ENCODE peak calls at places on chromosomes 13 and 19, in four cellular contexts. N is ovary; F is fibroblast of lung; V is CD8-positive, alpha-beta T cell. U is an unnamed sample. For H3K27me3 and H3K4me1, the result is how much of the 10 kb centered on the place peaks cover.

GRCh38 chr19:53308339-53308811 is 25.2 kb upstream of the ZNF845 start:
- DNase-seq in N (no peak), F (no peak), V (no peak), U (no peak)

GRCh38 chr19:50344661-50345318 is 15.6 kb upstream of the KCNC3 start:
- DNase-seq in V (no peak), F (no peak), N (no peak), U (peak)

GRCh38 chr19:7982103-7982502 is 23.3 kb downstream of the ELAVL1 start:
- DNase-seq in N (no peak), V (no peak), F (no peak), U (no peak)

GRCh38 chr19:1387684-1388636 is 4.3 kb downstream of the NDUFS7 start:
- DNase-seq in V (no peak), N (no peak), F (no peak), U (no peak)

GRCh38 chr19:35246466-35247096 is 2.2 kb upstream of the LSR start:
- DNase-seq in F (no peak), V (no peak), N (no peak), U (no peak)

GRCh38 chr19:10009714-10010224 is 535 bp downstream of the COL5A3 start:
- DNase-seq in F (no peak), V (no peak), N (no peak), U (no peak)

GRCh38 chr13:32838985-32839384 is 177.2 kb upstream of the KL start:
- DNase-seq in N (no peak), F (no peak), V (no peak), U (no peak)

GRCh38 chr13:113359556-113359955 is 4.4 kb downstream of the GRTP1 start:
- DNase-seq in N (no peak), F (no peak), V (no peak), U (no peak)

GRCh38 chr13:35279500-35279899 is 197.0 kb downstream of the MAB21L1 start:
- DNase-seq in N (no peak), V (no peak), F (no peak), U (no peak)

GRCh38 chr13:35092751-35093150 is 150.7 kb downstream of the NBEA start:
- DNase-seq in N (no peak), V (no peak), F (no peak), U (no peak)

GRCh38 chr19:42216653-42217521 is 590 bp downstream of the DEDD2 start:
- DNase-seq in V (peak), N (peak), F (peak), U (peak)

GRCh38 chr13:41443969-41444368 is 13.4 kb upstream of the RGCC start:
- DNase-seq in N (no peak), F (no peak), V (no peak), U (no peak)

GRCh38 chr13:82747948-82748347 is 1134.3 kb downstream of the SLITRK1 start:
- DNase-seq in V (no peak), N (no peak), F (peak), U (no peak)

GRCh38 chr13:75569576-75569975 is 20.0 kb downstream of the UCHL3 start:
- DNase-seq in V (no peak), N (no peak), F (no peak), U (no peak)

DNA sequence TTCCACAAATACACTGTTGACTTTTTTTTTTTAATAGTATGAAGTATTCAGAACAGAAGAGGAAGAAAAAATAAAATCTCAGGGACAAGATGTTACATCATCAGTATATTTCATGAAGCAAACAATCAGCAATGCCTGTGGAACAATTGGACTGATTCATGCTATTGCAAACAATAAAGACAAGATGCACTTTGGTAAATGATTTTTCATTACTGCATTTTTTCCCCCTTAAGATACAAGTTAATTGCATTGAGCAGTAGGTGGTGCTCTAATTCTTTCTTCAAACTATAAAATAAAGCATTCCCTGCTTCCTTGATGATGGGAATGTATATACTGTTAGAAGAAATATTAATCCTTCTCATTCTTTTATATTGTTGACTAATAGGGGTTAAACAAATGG is 17.1 kb downstream of the UCHL3 start:
- DNase-seq in F (peak), N (no peak), V (no peak), U (no peak)
- TF ChIP-seq CTCF in F (peak), N (no peak), V (no peak), U (peak)

GRCh38 chr19:40570313-40571004 is 6.2 kb upstream of the SHKBP1 start:
- DNase-seq in N (peak), V (peak), F (peak), U (peak)
- H3K27me3 ChIP-seq in N (under half), V (under half), F (under half), U (under half)

DNA sequence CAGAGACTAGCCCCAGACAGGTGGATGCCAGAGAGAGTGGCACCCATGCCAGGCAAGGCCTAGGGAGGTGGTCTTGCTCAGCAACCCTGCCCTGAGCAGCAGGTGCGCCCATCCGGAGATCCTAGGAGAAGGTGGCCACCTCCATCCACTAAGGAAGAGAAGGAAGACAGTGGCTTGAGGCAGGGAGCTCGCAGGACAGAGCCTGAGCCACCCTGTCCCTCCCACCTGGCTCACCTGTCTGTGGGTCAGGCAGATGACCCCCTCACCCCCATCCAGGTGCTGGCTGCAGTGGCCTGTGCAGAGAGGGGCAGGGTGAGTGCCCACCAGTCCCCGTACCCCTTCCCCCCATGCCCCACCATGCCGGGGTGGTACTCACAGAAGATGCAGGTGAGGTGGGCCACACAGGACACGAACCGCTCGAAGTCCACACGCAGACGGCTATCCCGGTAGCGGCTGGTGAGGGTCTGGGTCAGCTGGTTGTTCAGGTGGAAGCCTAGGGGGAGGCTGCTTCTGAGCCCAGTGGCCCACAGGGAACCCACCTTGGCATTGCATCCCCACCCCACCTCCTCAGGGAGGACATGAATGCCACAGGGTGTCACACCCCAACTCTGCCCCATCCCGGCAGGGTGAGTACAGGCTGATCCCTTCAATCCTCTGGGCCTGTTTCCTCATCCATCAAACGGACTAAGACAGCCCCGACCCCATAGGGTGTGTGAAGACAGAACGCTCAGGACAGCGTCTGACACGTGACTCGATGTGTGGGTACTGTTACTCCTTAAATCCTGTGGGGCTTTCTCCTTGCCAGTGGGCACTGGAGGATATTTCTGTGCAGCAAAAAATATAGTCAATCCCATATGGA is 13.3 kb downstream of the CAPN12 start:
- DNase-seq in N (peak), F (no peak), V (no peak), U (peak)
- H3K4me1 ChIP-seq in N (under half), F (under half), V (under half), U (under half)

GRCh38 chr19:55457683-55458457 is 3.6 kb downstream of the ISOC2 start:
- DNase-seq in F (no peak), V (no peak), N (no peak), U (no peak)
- TF ChIP-seq CTCF in F (no peak), V (no peak), N (no peak), U (no peak)

DNA sequence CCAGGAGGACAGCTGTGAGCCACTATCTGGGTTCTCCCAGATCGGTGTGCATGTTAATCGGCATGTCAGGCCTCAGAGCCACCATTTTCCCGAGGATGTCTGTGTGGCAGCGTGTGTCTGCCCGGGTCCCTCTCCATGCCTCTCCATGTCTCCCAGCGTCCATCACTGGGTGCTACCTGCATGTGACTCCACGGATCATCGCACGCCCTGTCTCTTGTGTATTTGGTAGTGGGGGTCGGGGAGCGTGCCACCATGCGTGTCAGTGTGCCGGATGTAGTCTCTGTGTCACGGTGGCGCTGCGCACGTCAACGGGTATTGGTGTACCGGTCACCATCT is 5.9 kb downstream of the NFIX start:
- DNase-seq in N (peak), F (no peak), V (no peak), U (no peak)
- H3K27me3 ChIP-seq in N (under half), F (under half), V (under half), U (under half)

DNA sequence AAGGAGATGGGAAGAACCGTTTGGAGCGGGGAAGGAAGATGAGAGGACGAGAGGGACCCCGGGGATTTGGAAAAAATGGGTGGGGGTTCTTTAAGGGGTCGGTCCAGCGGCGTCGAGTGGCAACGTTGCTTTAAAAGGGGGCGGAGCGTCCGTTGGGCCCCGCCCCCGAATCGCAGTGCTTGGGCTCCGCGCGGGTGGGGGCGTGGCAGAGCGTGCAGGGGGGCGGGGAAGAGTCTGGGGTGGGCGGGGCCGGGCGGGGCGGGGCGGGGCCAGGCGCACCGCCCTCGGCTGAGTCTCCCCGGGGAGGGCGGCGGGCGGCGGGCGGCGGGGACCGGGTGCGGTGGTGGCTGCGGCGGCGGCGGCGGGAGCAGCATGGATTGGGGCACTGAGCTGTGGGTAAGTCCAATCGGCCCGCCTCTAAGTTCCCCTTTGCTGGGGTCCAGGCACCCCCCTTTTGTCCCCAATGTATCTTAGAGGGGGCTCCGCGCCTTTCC is at the start of gene TRIP10:
- DNase-seq in V (peak), N (peak), F (peak), U (peak)
- H3K4me1 ChIP-seq in V (under half), N (under half), F (under half), U (under half)

GRCh38 chr13:85228692-85229091 is 570.5 kb downstream of the SLITRK6 start:
- DNase-seq in V (no peak), N (no peak), F (no peak), U (no peak)
- TF ChIP-seq CTCF in V (no peak), N (no peak), F (no peak), U (no peak)

DNA sequence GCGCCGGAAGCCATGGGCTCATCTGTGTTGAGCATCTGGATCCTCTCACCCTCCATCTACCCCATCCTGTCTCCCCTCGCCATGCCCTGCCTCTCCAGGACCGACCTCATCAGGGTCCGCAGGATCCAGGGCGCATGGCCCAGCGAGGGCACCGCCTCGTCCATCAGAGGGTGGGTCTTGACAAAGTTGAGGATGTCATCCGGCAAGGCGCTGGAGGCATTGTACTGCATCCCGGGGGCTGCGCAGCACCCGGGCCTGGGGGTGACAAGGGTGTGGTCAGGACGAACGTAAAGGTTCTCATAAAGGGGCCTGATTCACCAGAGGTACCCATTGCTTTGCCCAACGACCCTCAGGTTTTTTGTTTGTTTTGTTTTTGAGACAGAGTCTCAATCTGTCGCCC is 9.5 kb downstream of the SEMA6B start:
- DNase-seq in N (no peak), V (no peak), F (no peak), U (no peak)
- H3K27me3 ChIP-seq in N (under half), V (under half), F (under half), U (under half)

DNA sequence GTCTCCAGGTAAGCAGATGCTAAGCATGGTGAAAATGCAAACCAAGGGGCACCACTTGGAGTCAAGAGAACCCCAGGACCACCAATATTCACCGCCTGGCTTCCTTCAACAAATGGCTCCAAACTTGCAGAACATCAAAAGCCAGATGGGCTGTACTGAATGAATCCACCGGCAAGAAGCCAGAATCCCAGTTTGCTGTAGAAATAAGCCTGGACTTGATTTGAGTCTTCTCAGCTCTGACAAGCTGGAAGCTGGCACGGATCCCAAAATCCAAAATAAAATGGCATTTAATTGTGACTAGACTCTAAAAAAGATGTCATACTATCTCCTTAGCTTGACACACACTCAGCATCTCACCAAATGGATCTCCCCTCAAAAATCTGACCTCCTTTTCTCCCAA is 11.9 kb downstream of the EFNB2 start:
- DNase-seq in F (no peak), N (no peak), V (no peak), U (no peak)
- H3K4me1 ChIP-seq in F (under half), N (under half), V (under half), U (under half)